ENCODE peak calls at places on chromosomes 3 and 15, in ten cellular contexts. One of them, this sample, is unnamed.
A peak's percentile ranks its signal among the peaks of the same experiment; 100 is the strongest.

GRCh38 chr3:127247292-127247691 is 40.6 kb downstream of the PRR20G start:
- DNase-seq in Peyer's patch: no peak
- DNase-seq in progenitor cell of endocrine pancreas: no peak
- DNase-seq in K562: no peak
- DNase-seq in spleen: no peak
- DNase-seq in CD4-positive, alpha-beta T cell: no peak
- DNase-seq in MCF 10A: no peak
- DNase-seq in tibial artery: no peak
- DNase-seq in foreskin fibroblast: no peak
- DNase-seq in lung: no peak
- DNase-seq in this sample: no peak

GRCh38 chr3:128763967-128764366 is 38.0 kb downstream of the RAB7A start:
- DNase-seq in Peyer's patch: no peak
- DNase-seq in progenitor cell of endocrine pancreas: no peak
- DNase-seq in K562: peak; percentile 69
- DNase-seq in spleen: no peak
- DNase-seq in CD4-positive, alpha-beta T cell: no peak
- DNase-seq in MCF 10A: no peak
- DNase-seq in tibial artery: no peak
- DNase-seq in foreskin fibroblast: no peak
- DNase-seq in lung: no peak
- DNase-seq in this sample: no peak

GRCh38 chr3:12638105-12638504 is 25.8 kb downstream of the RAF1 start:
- DNase-seq in Peyer's patch: no peak
- DNase-seq in progenitor cell of endocrine pancreas: no peak
- DNase-seq in K562: no peak
- DNase-seq in spleen: no peak
- DNase-seq in CD4-positive, alpha-beta T cell: no peak
- DNase-seq in MCF 10A: no peak
- DNase-seq in tibial artery: no peak
- DNase-seq in foreskin fibroblast: peak; percentile 68
- DNase-seq in lung: no peak
- DNase-seq in this sample: no peak

GRCh38 chr3:128447561-128448013 is 19.1 kb downstream of the DNAJB8 start:
- DNase-seq in Peyer's patch: no peak
- DNase-seq in progenitor cell of endocrine pancreas: no peak
- DNase-seq in K562: no peak
- DNase-seq in spleen: no peak
- DNase-seq in CD4-positive, alpha-beta T cell: no peak
- DNase-seq in MCF 10A: no peak
- DNase-seq in tibial artery: no peak
- DNase-seq in foreskin fibroblast: no peak
- DNase-seq in lung: no peak
- DNase-seq in this sample: no peak

GRCh38 chr3:53890726-53891499 is 746 bp downstream of the SELENOK start:
- DNase-seq in Peyer's patch: peak; percentile 47
- DNase-seq in progenitor cell of endocrine pancreas: no peak
- DNase-seq in K562: peak; percentile 60
- DNase-seq in spleen: no peak
- DNase-seq in CD4-positive, alpha-beta T cell: peak; percentile 54
- DNase-seq in MCF 10A: peak; percentile 10
- DNase-seq in tibial artery: no peak
- DNase-seq in foreskin fibroblast: peak; percentile 17
- DNase-seq in lung: no peak
- DNase-seq in this sample: no peak

GRCh38 chr15:88440021-88440420 is 27.2 kb downstream of the MRPL46 start:
- DNase-seq in Peyer's patch: no peak
- DNase-seq in progenitor cell of endocrine pancreas: no peak
- DNase-seq in K562: no peak
- DNase-seq in spleen: no peak
- DNase-seq in CD4-positive, alpha-beta T cell: no peak
- DNase-seq in MCF 10A: peak; percentile 43
- DNase-seq in tibial artery: no peak
- DNase-seq in foreskin fibroblast: peak; percentile 55
- DNase-seq in lung: peak; percentile 11
- DNase-seq in this sample: no peak

GRCh38 chr3:22893631-22894377 is 309.3 kb upstream of the UBE2E2 start:
- DNase-seq in Peyer's patch: no peak
- DNase-seq in progenitor cell of endocrine pancreas: no peak
- DNase-seq in K562: no peak
- DNase-seq in spleen: no peak
- DNase-seq in CD4-positive, alpha-beta T cell: no peak
- DNase-seq in MCF 10A: no peak
- DNase-seq in tibial artery: no peak
- DNase-seq in foreskin fibroblast: no peak
- DNase-seq in lung: no peak
- DNase-seq in this sample: no peak

GRCh38 chr3:87503901-87504498 is 227.6 kb upstream of the POU1F1 start:
- DNase-seq in Peyer's patch: no peak
- DNase-seq in progenitor cell of endocrine pancreas: no peak
- DNase-seq in K562: peak; percentile 54
- DNase-seq in spleen: no peak
- DNase-seq in CD4-positive, alpha-beta T cell: no peak
- DNase-seq in MCF 10A: peak; percentile 81
- DNase-seq in tibial artery: no peak
- DNase-seq in foreskin fibroblast: peak; percentile 84
- DNase-seq in lung: no peak
- DNase-seq in this sample: no peak

GRCh38 chr3:149086232-149086988 is at the start of gene HLTF:
- DNase-seq in Peyer's patch: peak; percentile 90
- DNase-seq in progenitor cell of endocrine pancreas: peak; percentile 88
- DNase-seq in K562: peak; percentile 98
- DNase-seq in spleen: peak; percentile 94
- DNase-seq in CD4-positive, alpha-beta T cell: peak; percentile 87
- DNase-seq in MCF 10A: peak; percentile 98
- DNase-seq in tibial artery: peak; percentile 97
- DNase-seq in foreskin fibroblast: peak; percentile 99
- DNase-seq in lung: peak; percentile 96
- DNase-seq in this sample: peak; percentile 90

GRCh38 chr3:15345051-15345607 is 12.7 kb upstream of the SH3BP5 start:
- DNase-seq in Peyer's patch: no peak
- DNase-seq in progenitor cell of endocrine pancreas: no peak
- DNase-seq in K562: no peak
- DNase-seq in spleen: no peak
- DNase-seq in CD4-positive, alpha-beta T cell: no peak
- DNase-seq in MCF 10A: no peak
- DNase-seq in tibial artery: no peak
- DNase-seq in foreskin fibroblast: no peak
- DNase-seq in lung: no peak
- DNase-seq in this sample: no peak

GRCh38 chr3:127728417-127728816 is 55.7 kb downstream of the ABTB1 start:
- DNase-seq in Peyer's patch: no peak
- DNase-seq in progenitor cell of endocrine pancreas: no peak
- DNase-seq in K562: no peak
- DNase-seq in spleen: no peak
- DNase-seq in CD4-positive, alpha-beta T cell: no peak
- DNase-seq in MCF 10A: no peak
- DNase-seq in tibial artery: no peak
- DNase-seq in foreskin fibroblast: no peak
- DNase-seq in lung: no peak
- DNase-seq in this sample: no peak

GRCh38 chr3:38128303-38128655 is 8.6 kb downstream of the ACAA1 start:
- DNase-seq in Peyer's patch: peak; percentile 4
- DNase-seq in progenitor cell of endocrine pancreas: no peak
- DNase-seq in K562: no peak
- DNase-seq in spleen: no peak
- DNase-seq in CD4-positive, alpha-beta T cell: no peak
- DNase-seq in MCF 10A: no peak
- DNase-seq in tibial artery: peak; percentile 44
- DNase-seq in foreskin fibroblast: no peak
- DNase-seq in lung: no peak
- DNase-seq in this sample: peak; percentile 6

GRCh38 chr3:130662407-130663028 is 84.1 kb downstream of the PIK3R4 start:
- DNase-seq in Peyer's patch: no peak
- DNase-seq in progenitor cell of endocrine pancreas: no peak
- DNase-seq in K562: no peak
- DNase-seq in spleen: no peak
- DNase-seq in CD4-positive, alpha-beta T cell: no peak
- DNase-seq in MCF 10A: no peak
- DNase-seq in tibial artery: no peak
- DNase-seq in foreskin fibroblast: peak; percentile 31
- DNase-seq in lung: no peak
- DNase-seq in this sample: no peak

DNA sequence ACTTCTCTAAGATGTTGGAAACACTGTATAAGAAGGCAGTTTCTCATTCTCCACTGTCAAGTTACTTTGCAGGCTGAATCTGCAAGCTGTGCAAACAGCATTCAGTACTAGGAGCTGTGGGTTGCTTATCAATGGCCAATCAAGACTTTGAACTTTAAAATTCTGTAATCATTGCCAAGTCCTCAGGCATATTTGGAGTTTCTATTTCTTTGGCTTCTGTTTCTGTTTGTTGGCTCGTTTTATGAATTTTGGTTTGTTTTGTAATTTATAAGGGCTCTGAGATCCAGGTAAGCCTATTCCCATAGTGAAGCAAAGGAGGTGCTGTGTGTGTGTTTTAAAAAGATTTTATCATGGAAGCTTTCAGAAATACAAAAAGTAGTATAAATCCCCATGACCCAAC is 32.1 kb downstream of the TLNRD1 start:
- DNase-seq in Peyer's patch: no peak
- DNase-seq in progenitor cell of endocrine pancreas: no peak
- DNase-seq in K562: no peak
- DNase-seq in spleen: no peak
- DNase-seq in CD4-positive, alpha-beta T cell: no peak
- DNase-seq in MCF 10A: no peak
- DNase-seq in tibial artery: no peak
- DNase-seq in foreskin fibroblast: no peak
- DNase-seq in lung: no peak
- DNase-seq in this sample: no peak
- TF ChIP-seq CTCF in Peyer's patch: no peak
- TF ChIP-seq CTCF in progenitor cell of endocrine pancreas: no peak
- TF ChIP-seq CTCF in K562: no peak
- TF ChIP-seq CTCF in spleen: no peak
- TF ChIP-seq CTCF in CD4-positive, alpha-beta T cell: no peak
- TF ChIP-seq CTCF in MCF 10A: no peak
- TF ChIP-seq CTCF in tibial artery: no peak
- TF ChIP-seq CTCF in foreskin fibroblast: no peak
- TF ChIP-seq CTCF in lung: no peak
- TF ChIP-seq CTCF in this sample: no peak

DNA sequence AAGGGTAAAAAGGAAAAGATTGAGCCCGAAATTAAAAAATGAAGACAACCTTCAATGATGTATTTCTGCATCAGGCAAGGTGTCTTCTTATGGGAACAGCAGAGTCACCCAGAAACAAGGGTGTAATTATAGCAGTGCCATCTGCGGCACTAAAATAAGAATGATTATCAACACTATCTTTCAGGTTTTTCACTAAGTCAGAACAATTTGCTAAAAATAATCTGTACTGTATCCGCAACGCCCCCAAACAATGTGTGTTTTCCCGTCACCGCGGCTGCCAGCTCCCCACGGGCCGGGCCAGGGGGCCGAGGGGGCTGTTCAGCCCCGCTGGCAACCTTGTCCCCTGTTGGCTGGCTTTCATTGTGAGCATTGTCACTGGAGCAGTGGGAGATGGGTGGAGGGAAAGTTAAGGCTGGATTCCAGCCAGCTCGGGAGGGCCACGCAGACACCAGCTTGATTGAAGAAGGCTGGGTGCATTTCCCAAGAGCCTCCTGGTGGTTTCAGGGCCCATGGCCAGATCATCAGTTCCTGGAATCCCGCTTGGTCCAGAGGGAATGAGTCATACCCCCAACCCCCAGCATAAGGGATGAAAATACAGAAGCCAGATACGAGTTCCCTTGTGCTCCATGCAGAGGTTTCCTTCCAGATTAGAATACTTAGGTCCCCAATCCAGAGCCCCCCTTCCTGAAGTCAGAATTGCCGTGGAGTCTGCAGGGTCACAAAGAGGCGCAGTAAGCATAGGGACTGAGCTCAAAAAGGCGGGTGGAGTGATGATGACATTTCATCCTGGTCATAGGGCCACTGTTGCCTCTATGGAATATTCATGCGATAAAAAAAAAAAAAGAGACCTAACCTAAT is 90.2 kb upstream of the KLF13 start:
- DNase-seq in Peyer's patch: no peak
- DNase-seq in progenitor cell of endocrine pancreas: no peak
- DNase-seq in K562: peak; percentile 65
- DNase-seq in spleen: peak; percentile 61
- DNase-seq in CD4-positive, alpha-beta T cell: no peak
- DNase-seq in MCF 10A: peak; percentile 98
- DNase-seq in tibial artery: peak; percentile 90
- DNase-seq in foreskin fibroblast: peak; percentile 97
- DNase-seq in lung: peak; percentile 74
- DNase-seq in this sample: peak; percentile 62
- TF ChIP-seq CTCF in Peyer's patch: no peak
- TF ChIP-seq CTCF in progenitor cell of endocrine pancreas: no peak
- TF ChIP-seq CTCF in K562: no peak
- TF ChIP-seq CTCF in spleen: no peak
- TF ChIP-seq CTCF in CD4-positive, alpha-beta T cell: no peak
- TF ChIP-seq CTCF in MCF 10A: no peak
- TF ChIP-seq CTCF in tibial artery: no peak
- TF ChIP-seq CTCF in foreskin fibroblast: no peak
- TF ChIP-seq CTCF in lung: no peak
- TF ChIP-seq CTCF in this sample: no peak

GRCh38 chr15:28989239-28989830 is 103.6 kb downstream of the APBA2 start:
- DNase-seq in Peyer's patch: no peak
- DNase-seq in progenitor cell of endocrine pancreas: no peak
- DNase-seq in K562: peak; percentile 40
- DNase-seq in spleen: no peak
- DNase-seq in CD4-positive, alpha-beta T cell: no peak
- DNase-seq in MCF 10A: no peak
- DNase-seq in tibial artery: no peak
- DNase-seq in foreskin fibroblast: no peak
- DNase-seq in lung: no peak
- DNase-seq in this sample: no peak
- TF ChIP-seq CTCF in Peyer's patch: no peak
- TF ChIP-seq CTCF in progenitor cell of endocrine pancreas: peak; percentile 26
- TF ChIP-seq CTCF in K562: peak; percentile 53
- TF ChIP-seq CTCF in spleen: no peak
- TF ChIP-seq CTCF in CD4-positive, alpha-beta T cell: no peak
- TF ChIP-seq CTCF in MCF 10A: no peak
- TF ChIP-seq CTCF in tibial artery: no peak
- TF ChIP-seq CTCF in foreskin fibroblast: no peak
- TF ChIP-seq CTCF in lung: no peak
- TF ChIP-seq CTCF in this sample: no peak

GRCh38 chr3:98070840-98071239 is 16.1 kb upstream of the OR5AC2 start:
- DNase-seq in Peyer's patch: no peak
- DNase-seq in progenitor cell of endocrine pancreas: no peak
- DNase-seq in K562: no peak
- DNase-seq in spleen: no peak
- DNase-seq in CD4-positive, alpha-beta T cell: no peak
- DNase-seq in MCF 10A: no peak
- DNase-seq in tibial artery: no peak
- DNase-seq in foreskin fibroblast: no peak
- DNase-seq in lung: no peak
- DNase-seq in this sample: no peak

GRCh38 chr3:98073486-98073885 is 13.5 kb upstream of the OR5AC2 start:
- DNase-seq in Peyer's patch: no peak
- DNase-seq in progenitor cell of endocrine pancreas: no peak
- DNase-seq in K562: no peak
- DNase-seq in spleen: no peak
- DNase-seq in CD4-positive, alpha-beta T cell: no peak
- DNase-seq in MCF 10A: no peak
- DNase-seq in tibial artery: no peak
- DNase-seq in foreskin fibroblast: no peak
- DNase-seq in lung: no peak
- DNase-seq in this sample: no peak

DNA sequence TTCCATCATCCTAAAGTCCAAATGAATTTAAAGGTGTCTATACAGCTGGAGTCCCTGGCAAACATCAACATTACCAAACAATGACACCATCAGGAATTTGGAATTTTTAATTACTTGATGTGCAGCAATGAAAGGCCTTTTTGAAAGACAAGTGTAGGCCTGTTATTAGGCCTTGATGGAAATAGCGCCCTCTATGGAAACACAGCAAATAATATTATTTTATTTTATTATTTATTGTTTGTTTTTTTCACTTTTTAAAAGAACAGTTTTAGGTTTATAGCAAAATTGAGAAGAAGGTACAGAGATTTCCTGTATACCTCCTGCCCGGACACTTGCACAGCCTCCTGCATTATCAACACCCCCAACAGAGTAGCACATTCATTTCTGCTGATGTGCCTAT is 18.1 kb upstream of the OR5AC2 start:
- DNase-seq in Peyer's patch: no peak
- DNase-seq in progenitor cell of endocrine pancreas: no peak
- DNase-seq in K562: no peak
- DNase-seq in spleen: no peak
- DNase-seq in CD4-positive, alpha-beta T cell: no peak
- DNase-seq in MCF 10A: no peak
- DNase-seq in tibial artery: no peak
- DNase-seq in foreskin fibroblast: no peak
- DNase-seq in lung: no peak
- DNase-seq in this sample: no peak
- TF ChIP-seq CTCF in Peyer's patch: no peak
- TF ChIP-seq CTCF in progenitor cell of endocrine pancreas: peak; percentile 23
- TF ChIP-seq CTCF in K562: no peak
- TF ChIP-seq CTCF in spleen: no peak
- TF ChIP-seq CTCF in CD4-positive, alpha-beta T cell: no peak
- TF ChIP-seq CTCF in MCF 10A: no peak
- TF ChIP-seq CTCF in tibial artery: no peak
- TF ChIP-seq CTCF in foreskin fibroblast: no peak
- TF ChIP-seq CTCF in lung: no peak
- TF ChIP-seq CTCF in this sample: no peak

This sample was measured in omental fat pad.